ENCODE peak calls at places on chromosome 1, in five cellular contexts. B, L, U, D and C are unnamed samples.

GRCh38 chr1:234173968-234174367 is 199.3 kb upstream of the COA6 start:
- DNase-seq in L (no peak), B (no peak), U (no peak), D (no peak), C (no peak)

GRCh38 chr1:90716552-90717355 is at the start of gene BARHL2:
- DNase-seq in B (peak), D (no peak), U (no peak), L (no peak), C (no peak)

GRCh38 chr1:119080586-119080985 is 59.9 kb downstream of the WARS2 start:
- DNase-seq in B (no peak), U (no peak), D (peak), L (no peak), C (no peak)

GRCh38 chr1:230327892-230328284 is 98.2 kb downstream of the PGBD5 start:
- DNase-seq in D (peak), L (no peak), B (no peak), U (no peak), C (no peak)

GRCh38 chr1:81937791-81938450 is 137.2 kb downstream of the ADGRL2 start:
- DNase-seq in L (no peak), D (no peak), B (no peak), U (no peak), C (no peak)

GRCh38 chr1:11940260-11940921 is 5.9 kb downstream of the PLOD1 start:
- DNase-seq in D (no peak), L (no peak), U (peak), B (no peak), C (no peak)

GRCh38 chr1:67988066-67988465 is 62.4 kb downstream of the DIRAS3 start:
- DNase-seq in D (peak), L (no peak), U (no peak), B (no peak), C (no peak)

GRCh38 chr1:163188947-163189346 is 13.8 kb downstream of the RGS5 start:
- DNase-seq in L (no peak), D (no peak), U (no peak), B (no peak), C (no peak)

GRCh38 chr1:57623791-57624538 is 200.1 kb upstream of the DAB1 start:
- DNase-seq in L (no peak), B (no peak), U (peak), D (no peak), C (no peak)

GRCh38 chr1:194076646-194077045 is 890.2 kb upstream of the B3GALT2 start:
- DNase-seq in U (no peak), D (peak), L (no peak), B (no peak), C (no peak)

GRCh38 chr1:47424336-47424982 is 8.4 kb downstream of the FOXE3 start:
- DNase-seq in L (no peak), D (no peak), B (peak), U (peak), C (peak)

GRCh38 chr1:166302919-166303758 is 136.3 kb upstream of the FAM78B start:
- DNase-seq in U (no peak), B (no peak), L (no peak), D (no peak), C (no peak)

GRCh38 chr1:59687081-59687480 is 127.7 kb upstream of the HOOK1 start:
- DNase-seq in B (no peak), D (no peak), U (no peak), L (no peak), C (no peak)

GRCh38 chr1:198272492-198272891 is 115.7 kb downstream of the NEK7 start:
- DNase-seq in D (peak), L (no peak), B (no peak), U (no peak), C (no peak)

GRCh38 chr1:37156646-37157045 is 122.3 kb upstream of the GRIK3 start:
- DNase-seq in L (no peak), U (no peak), D (no peak), B (no peak), C (no peak)

GRCh38 chr1:159889821-159890252 is 10.1 kb downstream of the CFAP45 start:
- DNase-seq in L (no peak), B (no peak), D (peak), U (no peak), C (no peak)

GRCh38 chr1:2148691-2149090 is 45.9 kb downstream of the FAAP20 start:
- DNase-seq in D (no peak), B (no peak), L (peak), U (peak), C (no peak)